ENCODE peak calls at places on chromosomes 3 and 15, in eight cellular contexts. M is T-helper 1 cell; Y is CD4-positive, alpha-beta T cell; L is NCI-H460; Z is T-helper 9 cell; J is retina; N is breast epithelium; R is dorsolateral prefrontal cortex. O is an unnamed sample.

GRCh38 chr3:138230525-138230924 is 43.4 kb downstream of the ARMC8 start:
- DNase-seq in M (no peak), Y (no peak), L (no peak), Z (no peak), J (no peak), N (no peak), R (no peak), O (no peak)

GRCh38 chr15:68542771-68543544 is 35.8 kb upstream of the CORO2B start:
- DNase-seq in M (no peak), Y (no peak), L (no peak), Z (no peak), J (no peak), N (no peak), R (no peak), O (no peak)

GRCh38 chr15:78228356-78228996 is 5.9 kb downstream of the ACSBG1 start:
- DNase-seq in M (no peak), Y (no peak), L (no peak), Z (no peak), J (no peak), N (no peak), R (no peak), O (no peak)

GRCh38 chr3:99929409-99930139 is 111.9 kb downstream of the CMSS1 start:
- DNase-seq in M (no peak), Y (no peak), L (no peak), Z (no peak), J (no peak), N (peak; percentile 24), R (no peak), O (no peak)

GRCh38 chr15:77554306-77555080 is 78.2 kb downstream of the LINGO1 start:
- DNase-seq in M (no peak), Y (no peak), L (no peak), Z (no peak), J (peak; percentile 61), N (no peak), R (peak; percentile 73), O (peak; percentile 89)

GRCh38 chr3:100637197-100637631 is 27.8 kb downstream of the ADGRG7 start:
- DNase-seq in M (no peak), Y (no peak), L (peak; percentile 72), Z (no peak), J (no peak), N (no peak), R (no peak), O (peak; percentile 10)

GRCh38 chr3:156602424-156602823 is 47.5 kb upstream of the SSR3 start:
- DNase-seq in M (peak; percentile 49), Y (no peak), L (no peak), Z (no peak), J (no peak), N (no peak), R (no peak), O (no peak)

GRCh38 chr3:127042634-127043033 is 59.7 kb downstream of the PLXNA1 start:
- DNase-seq in M (no peak), Y (no peak), L (no peak), Z (no peak), J (no peak), N (no peak), R (no peak), O (no peak)

GRCh38 chr15:37095197-37095992 is 5.0 kb downstream of the MEIS2 start:
- DNase-seq in M (no peak), Y (no peak), L (no peak), Z (no peak), J (peak; percentile 66), N (no peak), R (no peak), O (peak; percentile 30)

GRCh38 chr15:75985966-75986365 is 26.3 kb downstream of the NRG4 start:
- DNase-seq in M (no peak), Y (no peak), L (no peak), Z (no peak), J (no peak), N (no peak), R (no peak), O (no peak)

GRCh38 chr3:141360888-141361598 is 7.3 kb upstream of the ZBTB38 start:
- DNase-seq in M (peak; percentile 56), Y (no peak), L (peak; percentile 77), Z (no peak), J (peak; percentile 44), N (no peak), R (no peak), O (peak; percentile 84)

GRCh38 chr3:72872183-72872582 is 15.7 kb upstream of the GXYLT2 start:
- DNase-seq in M (no peak), Y (no peak), L (no peak), Z (no peak), J (no peak), N (no peak), R (no peak), O (no peak)

GRCh38 chr15:99016680-99017321 is 9.2 kb upstream of the PGPEP1L start:
- DNase-seq in M (no peak), Y (no peak), L (peak; percentile 27), Z (no peak), J (no peak), N (no peak), R (no peak), O (no peak)

GRCh38 chr3:134105876-134106556 is 76.3 kb upstream of the SLCO2A1 start:
- DNase-seq in M (no peak), Y (no peak), L (no peak), Z (no peak), J (no peak), N (no peak), R (no peak), O (no peak)

GRCh38 chr3:45597166-45597565 is 2.6 kb downstream of the LIMD1 start:
- DNase-seq in M (peak; percentile 16), Y (no peak), L (no peak), Z (no peak), J (no peak), N (no peak), R (no peak), O (no peak)

GRCh38 chr3:172082269-172082668 is 42.9 kb downstream of the FNDC3B start:
- DNase-seq in M (no peak), Y (no peak), L (no peak), Z (no peak), J (no peak), N (peak; percentile 47), R (no peak), O (no peak)

GRCh38 chr3:196684548-196685407 is 27.3 kb downstream of the CEP19 start:
- DNase-seq in M (peak; percentile 68), Y (peak; percentile 50), L (peak; percentile 44), Z (peak; percentile 48), J (peak; percentile 79), N (peak; percentile 33), R (peak; percentile 36), O (peak; percentile 30)

GRCh38 chr3:11291808-11292207 is 19.6 kb downstream of the ATG7 start:
- DNase-seq in M (no peak), Y (no peak), L (no peak), Z (no peak), J (no peak), N (no peak), R (no peak), O (no peak)

GRCh38 chr3:23198801-23199200 is 4.3 kb upstream of the UBE2E2 start:
- DNase-seq in M (no peak), Y (no peak), L (no peak), Z (no peak), J (no peak), N (no peak), R (no peak), O (no peak)

GRCh38 chr3:48013288-48013980 is 2.8 kb downstream of the MAP4 start:
- DNase-seq in M (no peak), Y (no peak), L (no peak), Z (no peak), J (no peak), N (no peak), R (no peak), O (peak; percentile 18)

GRCh38 chr15:42131006-42131405 is 25.4 kb downstream of the PLA2G4F start:
- DNase-seq in M (no peak), Y (no peak), L (no peak), Z (no peak), J (no peak), N (no peak), R (no peak), O (no peak)

GRCh38 chr3:127486337-127486944 is 104.1 kb downstream of the TPRA1 start:
- DNase-seq in M (no peak), Y (no peak), L (no peak), Z (no peak), J (no peak), N (peak; percentile 12), R (no peak), O (no peak)